ENCODE peak calls at places on chromosome 11, in six cellular contexts. One of them, this sample, is unnamed. For H3K4me1, the result is how much of the 10 kb centered on the place peaks cover.

GRCh38 chr11:102921587-102922220 is 33.8 kb downstream of the MMP13 start:
- DNase-seq in tibial artery: no peak
- DNase-seq in pancreas: no peak
- DNase-seq in right lobe of liver: no peak
- DNase-seq in hepatocyte: no peak
- DNase-seq in right atrium auricular region: no peak
- DNase-seq in this sample: no peak

GRCh38 chr11:70921804-70922203 is 330.6 kb downstream of the SHANK2 start:
- DNase-seq in tibial artery: no peak
- DNase-seq in pancreas: no peak
- DNase-seq in right lobe of liver: no peak
- DNase-seq in hepatocyte: no peak
- DNase-seq in right atrium auricular region: no peak
- DNase-seq in this sample: no peak

GRCh38 chr11:5689551-5689983 is at the start of gene TRIM22:
- DNase-seq in tibial artery: peak
- DNase-seq in pancreas: no peak
- DNase-seq in right lobe of liver: no peak
- DNase-seq in hepatocyte: peak
- DNase-seq in right atrium auricular region: no peak
- DNase-seq in this sample: peak

GRCh38 chr11:69654660-69655478 is 13.9 kb downstream of the CCND1 start:
- DNase-seq in tibial artery: peak
- DNase-seq in pancreas: peak
- DNase-seq in right lobe of liver: peak
- DNase-seq in hepatocyte: peak
- DNase-seq in right atrium auricular region: no peak
- DNase-seq in this sample: no peak

GRCh38 chr11:65743928-65744698 is 23.5 kb upstream of the RNASEH2C start:
- DNase-seq in tibial artery: no peak
- DNase-seq in pancreas: peak
- DNase-seq in right lobe of liver: no peak
- DNase-seq in hepatocyte: peak
- DNase-seq in right atrium auricular region: no peak
- DNase-seq in this sample: no peak

GRCh38 chr11:118207079-118207478 is 17.7 kb downstream of the JAML start:
- DNase-seq in tibial artery: no peak
- DNase-seq in pancreas: no peak
- DNase-seq in right lobe of liver: no peak
- DNase-seq in hepatocyte: no peak
- DNase-seq in right atrium auricular region: no peak
- DNase-seq in this sample: no peak

GRCh38 chr11:91104237-91104636 is 881.4 kb upstream of the CHORDC1 start:
- DNase-seq in tibial artery: no peak
- DNase-seq in pancreas: no peak
- DNase-seq in right lobe of liver: no peak
- DNase-seq in hepatocyte: peak
- DNase-seq in right atrium auricular region: no peak
- DNase-seq in this sample: no peak

GRCh38 chr11:75834728-75835127 is 19.7 kb downstream of the UVRAG start:
- DNase-seq in tibial artery: no peak
- DNase-seq in pancreas: no peak
- DNase-seq in right lobe of liver: no peak
- DNase-seq in hepatocyte: no peak
- DNase-seq in right atrium auricular region: no peak
- DNase-seq in this sample: no peak

GRCh38 chr11:124193221-124193945 is 10.2 kb downstream of the OR10D3 start:
- DNase-seq in tibial artery: no peak
- DNase-seq in pancreas: no peak
- DNase-seq in right lobe of liver: no peak
- DNase-seq in hepatocyte: no peak
- DNase-seq in right atrium auricular region: no peak
- DNase-seq in this sample: no peak

GRCh38 chr11:19276859-19277808 is 36.4 kb upstream of the E2F8 start:
- DNase-seq in tibial artery: no peak
- DNase-seq in pancreas: no peak
- DNase-seq in right lobe of liver: peak
- DNase-seq in hepatocyte: peak
- DNase-seq in right atrium auricular region: no peak
- DNase-seq in this sample: no peak

GRCh38 chr11:2425506-2425905 is 18.8 kb downstream of the TRPM5 start:
- DNase-seq in tibial artery: no peak
- DNase-seq in pancreas: no peak
- DNase-seq in right lobe of liver: no peak
- DNase-seq in hepatocyte: no peak
- DNase-seq in right atrium auricular region: no peak
- DNase-seq in this sample: no peak

GRCh38 chr11:84719935-84720577 is 907.1 kb downstream of the DLG2 start:
- DNase-seq in tibial artery: no peak
- DNase-seq in pancreas: peak
- DNase-seq in right lobe of liver: peak
- DNase-seq in hepatocyte: peak
- DNase-seq in right atrium auricular region: no peak
- DNase-seq in this sample: peak

GRCh38 chr11:86196291-86196690 is 48.3 kb upstream of the EED start:
- DNase-seq in tibial artery: no peak
- DNase-seq in pancreas: no peak
- DNase-seq in right lobe of liver: no peak
- DNase-seq in hepatocyte: no peak
- DNase-seq in right atrium auricular region: no peak
- DNase-seq in this sample: no peak

GRCh38 chr11:67561971-67562560 is 21.5 kb upstream of the GSTP1 start:
- DNase-seq in tibial artery: no peak
- DNase-seq in pancreas: no peak
- DNase-seq in right lobe of liver: no peak
- DNase-seq in hepatocyte: no peak
- DNase-seq in right atrium auricular region: no peak
- DNase-seq in this sample: no peak

GRCh38 chr11:87425943-87426342 is 388.2 kb downstream of the TMEM135 start:
- DNase-seq in tibial artery: no peak
- DNase-seq in pancreas: no peak
- DNase-seq in right lobe of liver: no peak
- DNase-seq in hepatocyte: no peak
- DNase-seq in right atrium auricular region: no peak
- DNase-seq in this sample: no peak

GRCh38 chr11:36251716-36252307 is 37.4 kb downstream of the COMMD9 start:
- DNase-seq in tibial artery: no peak
- DNase-seq in pancreas: no peak
- DNase-seq in right lobe of liver: no peak
- DNase-seq in hepatocyte: no peak
- DNase-seq in right atrium auricular region: no peak
- DNase-seq in this sample: no peak

GRCh38 chr11:64285885-64286800 is 495 bp downstream of the GPR137 start:
- DNase-seq in tibial artery: no peak
- DNase-seq in pancreas: peak
- DNase-seq in right lobe of liver: peak
- DNase-seq in hepatocyte: no peak
- DNase-seq in right atrium auricular region: no peak
- DNase-seq in this sample: no peak

GRCh38 chr11:20156280-20156875 is 3.9 kb downstream of the DBX1 start:
- DNase-seq in tibial artery: no peak
- DNase-seq in pancreas: no peak
- DNase-seq in right lobe of liver: no peak
- DNase-seq in hepatocyte: no peak
- DNase-seq in right atrium auricular region: no peak
- DNase-seq in this sample: no peak

GRCh38 chr11:106234794-106235193 is 157.3 kb downstream of the AASDHPPT start:
- DNase-seq in tibial artery: no peak
- DNase-seq in pancreas: no peak
- DNase-seq in right lobe of liver: no peak
- DNase-seq in hepatocyte: no peak
- DNase-seq in right atrium auricular region: no peak
- DNase-seq in this sample: no peak

GRCh38 chr11:74749965-74750296 is 1.3 kb downstream of the RNF169 start:
- DNase-seq in tibial artery: no peak
- DNase-seq in pancreas: no peak
- DNase-seq in right lobe of liver: no peak
- DNase-seq in hepatocyte: no peak
- DNase-seq in right atrium auricular region: no peak
- DNase-seq in this sample: no peak

GRCh38 chr11:28808771-28809170 is 700.6 kb downstream of the METTL15 start:
- DNase-seq in tibial artery: no peak
- DNase-seq in pancreas: no peak
- DNase-seq in right lobe of liver: no peak
- DNase-seq in hepatocyte: no peak
- DNase-seq in right atrium auricular region: no peak
- DNase-seq in this sample: no peak

GRCh38 chr11:26522912-26523610 is 49.0 kb downstream of the MUC15 start:
- DNase-seq in tibial artery: no peak
- DNase-seq in pancreas: no peak
- DNase-seq in right lobe of liver: no peak
- DNase-seq in hepatocyte: peak
- DNase-seq in right atrium auricular region: no peak
- DNase-seq in this sample: no peak

GRCh38 chr11:2663915-2664314 is 35.9 kb downstream of the KCNQ1OT1 start:
- DNase-seq in tibial artery: no peak
- DNase-seq in pancreas: no peak
- DNase-seq in right lobe of liver: no peak
- DNase-seq in hepatocyte: no peak
- DNase-seq in right atrium auricular region: peak
- DNase-seq in this sample: no peak

GRCh38 chr11:57791321-57792059 is 29.9 kb downstream of the CTNND1 start:
- DNase-seq in tibial artery: no peak
- DNase-seq in pancreas: no peak
- DNase-seq in right lobe of liver: no peak
- DNase-seq in hepatocyte: no peak
- DNase-seq in right atrium auricular region: no peak
- DNase-seq in this sample: no peak

GRCh38 chr11:1131033-1131911 is 26.5 kb upstream of the MUC5AC start:
- DNase-seq in tibial artery: no peak
- DNase-seq in pancreas: peak
- DNase-seq in right lobe of liver: peak
- DNase-seq in hepatocyte: no peak
- DNase-seq in right atrium auricular region: no peak
- DNase-seq in this sample: no peak

DNA sequence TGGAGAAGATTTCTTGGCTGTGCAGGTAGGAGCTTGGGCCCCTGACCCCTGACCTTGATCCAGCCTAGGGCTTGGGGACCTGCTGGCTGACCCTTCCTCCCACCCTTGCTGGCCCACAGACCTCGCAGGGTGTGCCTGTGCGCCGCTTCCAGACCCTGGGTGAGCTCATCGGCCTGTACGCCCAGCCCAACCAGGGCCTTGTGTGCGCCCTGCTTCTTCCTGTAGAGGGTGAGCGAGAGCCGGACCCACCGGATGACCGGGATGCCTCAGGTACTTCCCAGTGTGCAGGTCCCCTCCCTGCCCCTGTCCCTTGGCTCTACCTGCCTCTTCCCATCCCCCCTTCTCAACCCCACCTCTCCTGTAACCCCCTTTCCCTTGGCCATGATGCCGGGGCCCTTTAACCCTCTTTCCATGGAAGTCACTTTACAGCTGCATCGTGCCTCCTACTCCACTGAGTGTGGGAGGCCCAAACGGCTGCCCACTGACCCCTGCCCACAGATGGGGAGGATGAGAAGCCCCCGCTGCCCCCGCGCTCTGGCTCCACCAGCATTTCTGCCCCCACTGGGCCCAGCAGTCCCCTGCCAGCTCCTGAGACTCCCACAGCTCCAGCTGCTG is 3.8 kb downstream of the INPPL1 start:
- DNase-seq in tibial artery: no peak
- DNase-seq in pancreas: no peak
- DNase-seq in right lobe of liver: no peak
- DNase-seq in hepatocyte: peak
- DNase-seq in right atrium auricular region: no peak
- DNase-seq in this sample: no peak
- H3K4me3 ChIP-seq in tibial artery: no peak
- H3K4me3 ChIP-seq in pancreas: no peak
- H3K4me3 ChIP-seq in right lobe of liver: no peak
- H3K4me3 ChIP-seq in hepatocyte: no peak
- H3K4me3 ChIP-seq in right atrium auricular region: no peak
- H3K4me3 ChIP-seq in this sample: no peak

GRCh38 chr11:114121744-114122504 is 62.4 kb downstream of the ZBTB16 start:
- DNase-seq in tibial artery: no peak
- DNase-seq in pancreas: no peak
- DNase-seq in right lobe of liver: no peak
- DNase-seq in hepatocyte: no peak
- DNase-seq in right atrium auricular region: no peak
- DNase-seq in this sample: no peak
- H3K4me1 ChIP-seq in tibial artery: half or more
- H3K4me1 ChIP-seq in pancreas: under half
- H3K4me1 ChIP-seq in right lobe of liver: under half
- H3K4me1 ChIP-seq in hepatocyte: under half
- H3K4me1 ChIP-seq in right atrium auricular region: under half
- H3K4me1 ChIP-seq in this sample: half or more

GRCh38 chr11:50174189-50174588 is 141.5 kb downstream of the OR4C45 start:
- DNase-seq in tibial artery: no peak
- DNase-seq in pancreas: no peak
- DNase-seq in right lobe of liver: no peak
- DNase-seq in hepatocyte: no peak
- DNase-seq in right atrium auricular region: no peak
- DNase-seq in this sample: no peak
- TF ChIP-seq CTCF in tibial artery: no peak
- TF ChIP-seq CTCF in pancreas: no peak
- TF ChIP-seq CTCF in right lobe of liver: no peak
- TF ChIP-seq CTCF in hepatocyte: no peak
- TF ChIP-seq CTCF in right atrium auricular region: peak
- TF ChIP-seq CTCF in this sample: no peak

GRCh38 chr11:79437274-79437980 is 3.4 kb downstream of the TENM4 start:
- DNase-seq in tibial artery: peak
- DNase-seq in pancreas: peak
- DNase-seq in right lobe of liver: peak
- DNase-seq in hepatocyte: peak
- DNase-seq in right atrium auricular region: no peak
- DNase-seq in this sample: peak
- H3K4me3 ChIP-seq in tibial artery: peak
- H3K4me3 ChIP-seq in pancreas: peak
- H3K4me3 ChIP-seq in right lobe of liver: peak
- H3K4me3 ChIP-seq in hepatocyte: peak
- H3K4me3 ChIP-seq in right atrium auricular region: peak
- H3K4me3 ChIP-seq in this sample: peak

DNA sequence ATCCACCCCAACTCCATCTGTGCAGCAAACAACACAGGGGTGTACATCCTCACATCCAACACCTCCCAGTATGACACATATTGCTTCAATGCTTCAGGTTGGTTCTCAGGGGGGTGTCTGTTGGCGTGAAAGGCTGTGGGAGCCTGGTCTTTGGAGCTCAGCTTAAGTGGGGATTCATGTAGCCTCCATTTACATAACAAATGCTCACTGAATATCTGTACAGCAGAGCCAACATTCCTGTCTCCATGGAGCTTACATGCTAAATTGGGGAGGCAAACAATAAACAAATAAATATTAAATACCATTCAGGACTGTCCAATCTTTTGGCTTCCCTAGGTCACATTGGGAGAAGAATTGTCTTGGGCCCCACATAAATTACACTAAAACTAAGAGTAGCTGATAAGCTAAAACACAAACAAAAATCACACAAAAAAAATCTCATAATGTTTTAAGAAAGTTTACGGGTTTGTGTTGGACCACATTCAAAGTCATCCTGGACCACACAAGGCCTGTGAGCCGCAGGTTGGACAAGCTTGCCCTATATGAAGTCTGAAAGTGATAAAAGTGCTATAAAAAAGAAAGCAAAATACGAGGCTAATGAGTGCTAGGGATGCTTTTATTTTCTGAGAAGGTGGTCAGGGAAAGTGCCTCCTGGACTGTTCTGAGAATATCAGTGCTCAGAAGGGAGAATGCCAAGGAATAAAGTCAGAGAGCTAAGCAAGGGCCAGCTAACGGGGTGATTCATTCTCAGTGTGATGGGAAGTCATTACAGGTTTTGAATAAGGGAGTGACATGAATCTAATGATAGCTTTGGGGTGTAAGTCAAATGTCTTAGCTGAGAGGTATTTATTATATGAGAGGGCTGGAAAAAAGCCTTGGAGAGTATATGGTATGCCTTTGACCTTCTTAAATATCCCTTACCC is 41.6 kb downstream of the CD44 start:
- DNase-seq in tibial artery: no peak
- DNase-seq in pancreas: no peak
- DNase-seq in right lobe of liver: no peak
- DNase-seq in hepatocyte: no peak
- DNase-seq in right atrium auricular region: no peak
- DNase-seq in this sample: no peak
- H3K4me1 ChIP-seq in tibial artery: under half
- H3K4me1 ChIP-seq in pancreas: under half
- H3K4me1 ChIP-seq in right lobe of liver: under half
- H3K4me1 ChIP-seq in hepatocyte: under half
- H3K4me1 ChIP-seq in right atrium auricular region: under half
- H3K4me1 ChIP-seq in this sample: under half